ENCODE peak calls at places on chromosomes 4 and X, in five cellular contexts. S, W, C, R and L are unnamed samples. For H3K4me1, the result is how much of the 10 kb centered on the place peaks cover.

GRCh38 chrX:40176256-40176978 is 78.7 kb upstream of the BCOR start:
- DNase-seq in S (no peak), W (peak), C (peak), R (peak), L (peak)

GRCh38 chr4:128455076-128455345 is 167.4 kb upstream of the PGRMC2 start:
- DNase-seq in S (no peak), W (no peak), C (no peak), R (no peak), L (no peak)

GRCh38 chr4:12729384-12729783 is 754.8 kb downstream of the RAB28 start:
- DNase-seq in S (peak), W (peak), C (no peak), R (no peak), L (no peak)

GRCh38 chrX:11724122-11725017 is 33.7 kb upstream of the MSL3 start:
- DNase-seq in S (peak), W (peak), C (no peak), R (no peak), L (no peak)

GRCh38 chr4:125520258-125520990 is 205.7 kb downstream of the FAT4 start:
- DNase-seq in S (peak), W (no peak), C (no peak), R (no peak), L (no peak)

GRCh38 chr4:63212075-63212474 is 1197.2 kb downstream of the TECRL start:
- DNase-seq in S (no peak), W (no peak), C (no peak), R (no peak), L (no peak)

GRCh38 chr4:10082459-10083272 is 33.9 kb downstream of the WDR1 start:
- DNase-seq in S (no peak), W (no peak), C (peak), R (no peak), L (no peak)

GRCh38 chr4:100189820-100190642 is at the start of gene DDIT4L:
- DNase-seq in S (peak), W (peak), C (no peak), R (peak), L (peak)

GRCh38 chr4:81724925-81725329 is 253.2 kb upstream of the RASGEF1B start:
- DNase-seq in S (peak), W (no peak), C (peak), R (peak), L (peak)

DNA sequence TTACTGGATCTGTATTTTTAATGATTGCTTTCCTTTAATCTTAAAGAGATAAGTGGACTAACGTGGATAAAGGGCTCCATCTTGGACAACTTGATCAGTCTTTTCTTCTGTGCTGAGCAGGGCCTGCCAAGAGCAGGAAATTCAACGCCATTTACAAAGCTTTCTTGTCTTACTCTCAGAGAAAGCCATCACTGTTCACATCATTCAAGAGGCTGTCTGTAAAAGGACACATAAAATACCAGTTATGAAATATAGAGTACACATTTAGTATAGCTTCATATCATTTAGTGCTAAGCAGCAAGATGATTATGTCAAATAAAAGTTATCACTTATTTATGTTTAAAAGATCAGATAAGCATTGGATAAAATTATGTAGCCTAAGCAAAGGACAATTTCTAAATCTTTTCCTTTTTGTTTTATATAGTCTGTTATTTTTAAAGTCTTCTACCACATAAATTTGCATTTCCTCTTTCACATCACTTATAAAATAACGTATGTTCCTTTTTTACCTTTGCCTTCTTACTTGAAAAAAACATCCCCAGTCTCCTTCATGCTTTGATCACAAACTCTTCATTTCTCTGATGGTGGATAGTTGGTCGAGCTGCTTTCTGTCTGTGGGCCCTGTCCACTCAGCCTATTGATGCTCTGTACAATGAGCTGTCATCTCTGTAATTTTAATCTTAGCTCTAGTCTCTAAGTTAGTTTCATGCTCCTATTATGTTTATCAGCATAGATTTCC is 2.1 kb upstream of the CCNG2 start:
- DNase-seq in S (no peak), W (no peak), C (no peak), R (no peak), L (no peak)
- H3K4me3 ChIP-seq in S (no peak), W (no peak), C (no peak), R (no peak), L (no peak)

GRCh38 chr4:89334830-89335229 is 27.2 kb upstream of the GPRIN3 start:
- DNase-seq in S (no peak), W (no peak), C (no peak), R (no peak), L (no peak)

GRCh38 chr4:89331637-89332544 is 24.3 kb upstream of the GPRIN3 start:
- DNase-seq in S (no peak), W (no peak), C (no peak), R (no peak), L (no peak)

GRCh38 chr4:89334311-89334710 is 26.7 kb upstream of the GPRIN3 start:
- DNase-seq in S (no peak), W (no peak), C (no peak), R (no peak), L (no peak)

GRCh38 chr4:89329280-89329679 is 21.7 kb upstream of the GPRIN3 start:
- DNase-seq in S (no peak), W (no peak), C (no peak), R (no peak), L (no peak)

GRCh38 chr4:89331197-89331596 is 23.6 kb upstream of the GPRIN3 start:
- DNase-seq in S (no peak), W (no peak), C (no peak), R (no peak), L (no peak)
- H3K4me1 ChIP-seq in S (under half), W (under half), C (under half), R (under half), L (under half)

DNA sequence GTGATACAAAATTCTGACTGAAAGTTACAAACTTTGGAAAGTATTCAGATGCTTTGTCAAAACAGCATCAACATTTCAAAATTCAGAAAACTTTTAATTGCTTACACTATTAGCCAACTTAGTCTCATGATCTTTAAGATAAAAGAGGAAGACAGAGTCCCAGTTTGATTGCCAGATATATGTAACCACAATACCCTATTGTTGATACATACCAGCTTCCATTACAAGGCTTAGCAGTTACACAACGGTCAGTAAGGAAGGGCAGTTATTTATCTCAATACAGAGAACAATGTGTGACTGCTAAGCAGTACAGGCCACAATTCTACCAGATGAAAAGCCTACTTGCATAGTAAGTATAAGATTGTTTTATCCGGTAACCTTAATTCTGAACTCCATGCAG is 138.4 kb downstream of the SPANXN3 start:
- DNase-seq in S (no peak), W (no peak), C (no peak), R (no peak), L (no peak)
- H3K4me3 ChIP-seq in S (no peak), W (no peak), C (no peak), R (no peak), L (no peak)

GRCh38 chr4:24565054-24565453 is 19.3 kb downstream of the DHX15 start:
- DNase-seq in S (no peak), W (no peak), C (no peak), R (no peak), L (no peak)

GRCh38 chr4:24570574-24571236 is 13.6 kb downstream of the DHX15 start:
- DNase-seq in S (no peak), W (no peak), C (no peak), R (no peak), L (no peak)

GRCh38 chr4:24569662-24570061 is 14.7 kb downstream of the DHX15 start:
- DNase-seq in S (no peak), W (no peak), C (no peak), R (no peak), L (no peak)

GRCh38 chr4:24570172-24570571 is 14.2 kb downstream of the DHX15 start:
- DNase-seq in S (no peak), W (no peak), C (no peak), R (no peak), L (no peak)

GRCh38 chr4:24568425-24568824 is 15.9 kb downstream of the DHX15 start:
- DNase-seq in S (no peak), W (no peak), C (no peak), R (no peak), L (no peak)
- H3K4me1 ChIP-seq in S (under half), W (under half), C (under half), R (under half), L (under half)